ENCODE peak calls at places on chromosomes 6 and 20, in six cellular contexts. One of them, this sample, is unnamed. For H3K9me3, the result is how much of the 10 kb centered on the place peaks cover.

GRCh38 chr6:125953502-125953875 is 3.1 kb upstream of the HINT3 start:
- DNase-seq in mucosa of descending colon: peak
- DNase-seq in RWPE2: peak
- DNase-seq in cardiac muscle cell: no peak
- DNase-seq in A673: no peak
- DNase-seq in mesenchymal stem cell: no peak
- DNase-seq in this sample: no peak

GRCh38 chr6:30544666-30545272 is 11.5 kb downstream of the GNL1 start:
- DNase-seq in A673: peak
- DNase-seq in mucosa of descending colon: no peak
- DNase-seq in RWPE2: no peak
- DNase-seq in mesenchymal stem cell: peak
- DNase-seq in cardiac muscle cell: peak
- DNase-seq in this sample: no peak

GRCh38 chr6:145887969-145888368 is 73.4 kb upstream of the FBXO30 start:
- DNase-seq in mucosa of descending colon: peak
- DNase-seq in RWPE2: no peak
- DNase-seq in cardiac muscle cell: peak
- DNase-seq in mesenchymal stem cell: peak
- DNase-seq in A673: peak
- DNase-seq in this sample: no peak

GRCh38 chr20:62741701-62742491 is 33.3 kb downstream of the NTSR1 start:
- DNase-seq in RWPE2: peak
- DNase-seq in A673: no peak
- DNase-seq in cardiac muscle cell: no peak
- DNase-seq in mucosa of descending colon: no peak
- DNase-seq in mesenchymal stem cell: no peak
- DNase-seq in this sample: no peak

GRCh38 chr20:49482621-49483017 is at the start of gene KCNB1:
- DNase-seq in mesenchymal stem cell: peak
- DNase-seq in RWPE2: no peak
- DNase-seq in mucosa of descending colon: peak
- DNase-seq in cardiac muscle cell: peak
- DNase-seq in A673: peak
- DNase-seq in this sample: peak

GRCh38 chr6:140138311-140138994 is 764.0 kb upstream of the CITED2 start:
- DNase-seq in A673: no peak
- DNase-seq in RWPE2: no peak
- DNase-seq in mesenchymal stem cell: no peak
- DNase-seq in mucosa of descending colon: no peak
- DNase-seq in cardiac muscle cell: no peak
- DNase-seq in this sample: no peak

GRCh38 chr20:2859330-2860121 is 13.8 kb upstream of the PTPRA start:
- DNase-seq in RWPE2: no peak
- DNase-seq in mucosa of descending colon: no peak
- DNase-seq in cardiac muscle cell: peak
- DNase-seq in A673: no peak
- DNase-seq in mesenchymal stem cell: no peak
- DNase-seq in this sample: no peak

GRCh38 chr20:17531537-17532025 is 402 bp upstream of the BFSP1 start:
- DNase-seq in RWPE2: no peak
- DNase-seq in mucosa of descending colon: no peak
- DNase-seq in mesenchymal stem cell: no peak
- DNase-seq in A673: no peak
- DNase-seq in cardiac muscle cell: no peak
- DNase-seq in this sample: no peak

GRCh38 chr6:12844284-12845223 is 128.0 kb downstream of the PHACTR1 start:
- DNase-seq in A673: peak
- DNase-seq in cardiac muscle cell: peak
- DNase-seq in mesenchymal stem cell: peak
- DNase-seq in RWPE2: no peak
- DNase-seq in mucosa of descending colon: no peak
- DNase-seq in this sample: no peak

GRCh38 chr20:34997171-34997570 is 41.5 kb downstream of the MYH7B start:
- DNase-seq in mucosa of descending colon: peak
- DNase-seq in cardiac muscle cell: peak
- DNase-seq in A673: no peak
- DNase-seq in RWPE2: no peak
- DNase-seq in mesenchymal stem cell: no peak
- DNase-seq in this sample: no peak

GRCh38 chr20:52828199-52828598 is 144.0 kb upstream of the TSHZ2 start:
- DNase-seq in RWPE2: no peak
- DNase-seq in mesenchymal stem cell: no peak
- DNase-seq in A673: no peak
- DNase-seq in mucosa of descending colon: no peak
- DNase-seq in cardiac muscle cell: no peak
- DNase-seq in this sample: no peak

GRCh38 chr6:22204153-22204552 is 92.7 kb downstream of the PRL start:
- DNase-seq in RWPE2: no peak
- DNase-seq in cardiac muscle cell: no peak
- DNase-seq in A673: no peak
- DNase-seq in mucosa of descending colon: no peak
- DNase-seq in mesenchymal stem cell: no peak
- DNase-seq in this sample: no peak
- H3K9me3 ChIP-seq in RWPE2: under half
- H3K9me3 ChIP-seq in cardiac muscle cell: under half
- H3K9me3 ChIP-seq in A673: under half
- H3K9me3 ChIP-seq in mucosa of descending colon: under half
- H3K9me3 ChIP-seq in mesenchymal stem cell: under half
- H3K9me3 ChIP-seq in this sample: under half

GRCh38 chr20:59630526-59630925 is 26.2 kb downstream of the PHACTR3 start:
- DNase-seq in cardiac muscle cell: no peak
- DNase-seq in A673: no peak
- DNase-seq in mesenchymal stem cell: no peak
- DNase-seq in mucosa of descending colon: no peak
- DNase-seq in RWPE2: peak
- DNase-seq in this sample: no peak
- H3K9me3 ChIP-seq in cardiac muscle cell: under half
- H3K9me3 ChIP-seq in A673: under half
- H3K9me3 ChIP-seq in mesenchymal stem cell: under half
- H3K9me3 ChIP-seq in mucosa of descending colon: under half
- H3K9me3 ChIP-seq in RWPE2: under half
- H3K9me3 ChIP-seq in this sample: under half

GRCh38 chr6:67870321-67870720 is 764.8 kb upstream of the ADGRB3 start:
- DNase-seq in A673: no peak
- DNase-seq in cardiac muscle cell: peak
- DNase-seq in mucosa of descending colon: no peak
- DNase-seq in mesenchymal stem cell: peak
- DNase-seq in RWPE2: no peak
- DNase-seq in this sample: no peak

GRCh38 chr6:67877288-67877687 is 757.8 kb upstream of the ADGRB3 start:
- DNase-seq in mesenchymal stem cell: no peak
- DNase-seq in RWPE2: no peak
- DNase-seq in A673: no peak
- DNase-seq in mucosa of descending colon: no peak
- DNase-seq in cardiac muscle cell: no peak
- DNase-seq in this sample: no peak

GRCh38 chr6:67880939-67881705 is 754.0 kb upstream of the ADGRB3 start:
- DNase-seq in cardiac muscle cell: peak
- DNase-seq in A673: no peak
- DNase-seq in RWPE2: no peak
- DNase-seq in mesenchymal stem cell: peak
- DNase-seq in mucosa of descending colon: no peak
- DNase-seq in this sample: no peak

GRCh38 chr6:67881706-67882065 is 753.4 kb upstream of the ADGRB3 start:
- DNase-seq in RWPE2: no peak
- DNase-seq in A673: no peak
- DNase-seq in mucosa of descending colon: no peak
- DNase-seq in mesenchymal stem cell: peak
- DNase-seq in cardiac muscle cell: no peak
- DNase-seq in this sample: no peak

DNA sequence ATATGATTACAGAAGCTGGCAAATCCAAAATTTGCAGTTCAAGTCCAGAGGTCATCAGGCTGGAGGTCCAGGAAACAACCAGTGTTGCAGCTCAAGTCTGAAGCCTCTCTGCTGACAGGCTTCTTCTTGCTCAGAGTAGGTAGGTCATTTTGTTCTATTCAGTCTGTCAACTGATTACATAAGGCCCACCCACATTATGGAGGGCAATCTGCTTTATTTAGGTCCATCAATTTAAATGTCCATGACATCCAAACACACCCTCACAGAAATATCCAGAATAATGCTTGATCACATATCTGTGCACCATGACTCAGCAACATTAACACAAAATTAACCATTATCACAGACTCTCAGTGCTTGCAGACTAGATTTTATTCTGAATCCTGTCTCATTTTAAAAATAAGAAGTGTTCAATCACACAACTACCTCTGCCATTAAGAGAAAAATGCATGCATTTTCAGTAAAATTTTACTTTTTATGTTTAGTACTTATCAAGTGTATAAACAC is 759.2 kb upstream of the ADGRB3 start:
- DNase-seq in A673: no peak
- DNase-seq in mesenchymal stem cell: peak
- DNase-seq in RWPE2: no peak
- DNase-seq in mucosa of descending colon: no peak
- DNase-seq in cardiac muscle cell: no peak
- DNase-seq in this sample: no peak
- H3K9me3 ChIP-seq in A673: under half
- H3K9me3 ChIP-seq in mesenchymal stem cell: under half
- H3K9me3 ChIP-seq in RWPE2: under half
- H3K9me3 ChIP-seq in mucosa of descending colon: under half
- H3K9me3 ChIP-seq in cardiac muscle cell: under half
- H3K9me3 ChIP-seq in this sample: under half

DNA sequence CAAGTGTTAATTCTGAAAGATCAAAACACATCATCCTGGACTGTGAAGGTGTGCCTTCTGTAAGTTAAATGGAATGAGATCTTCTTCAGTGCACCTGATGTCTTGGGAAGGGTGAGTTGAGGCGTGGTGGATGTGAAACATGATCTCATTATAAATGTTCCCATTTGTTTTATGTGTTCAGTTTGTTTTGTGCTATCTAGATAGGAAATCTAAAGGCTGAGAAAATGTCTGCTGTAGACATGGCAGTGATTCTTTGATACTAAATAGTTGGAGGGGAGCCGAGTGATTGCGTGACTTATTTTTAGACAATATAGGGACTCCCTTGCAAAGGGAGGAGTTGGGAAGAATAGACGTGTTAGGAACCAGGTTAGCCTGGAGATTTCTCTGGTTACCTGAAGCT is 290.4 kb downstream of the SOX4 start:
- DNase-seq in cardiac muscle cell: no peak
- DNase-seq in mucosa of descending colon: no peak
- DNase-seq in RWPE2: no peak
- DNase-seq in mesenchymal stem cell: no peak
- DNase-seq in A673: no peak
- DNase-seq in this sample: no peak
- H3K9me3 ChIP-seq in cardiac muscle cell: under half
- H3K9me3 ChIP-seq in mucosa of descending colon: under half
- H3K9me3 ChIP-seq in RWPE2: under half
- H3K9me3 ChIP-seq in mesenchymal stem cell: under half
- H3K9me3 ChIP-seq in A673: under half
- H3K9me3 ChIP-seq in this sample: under half

GRCh38 chr20:9053108-9053507 is 15.8 kb upstream of the PLCB4 start:
- DNase-seq in A673: peak
- DNase-seq in mucosa of descending colon: no peak
- DNase-seq in mesenchymal stem cell: no peak
- DNase-seq in cardiac muscle cell: no peak
- DNase-seq in RWPE2: no peak
- DNase-seq in this sample: no peak

GRCh38 chr20:9059931-9060330 is 9.0 kb upstream of the PLCB4 start:
- DNase-seq in mesenchymal stem cell: peak
- DNase-seq in A673: no peak
- DNase-seq in mucosa of descending colon: no peak
- DNase-seq in cardiac muscle cell: no peak
- DNase-seq in RWPE2: no peak
- DNase-seq in this sample: no peak

GRCh38 chr20:9051508-9051907 is 17.4 kb upstream of the PLCB4 start:
- DNase-seq in cardiac muscle cell: peak
- DNase-seq in A673: peak
- DNase-seq in mucosa of descending colon: no peak
- DNase-seq in RWPE2: peak
- DNase-seq in mesenchymal stem cell: peak
- DNase-seq in this sample: no peak

GRCh38 chr20:9052136-9052535 is 16.8 kb upstream of the PLCB4 start:
- DNase-seq in RWPE2: no peak
- DNase-seq in cardiac muscle cell: no peak
- DNase-seq in A673: no peak
- DNase-seq in mucosa of descending colon: no peak
- DNase-seq in mesenchymal stem cell: no peak
- DNase-seq in this sample: no peak

DNA sequence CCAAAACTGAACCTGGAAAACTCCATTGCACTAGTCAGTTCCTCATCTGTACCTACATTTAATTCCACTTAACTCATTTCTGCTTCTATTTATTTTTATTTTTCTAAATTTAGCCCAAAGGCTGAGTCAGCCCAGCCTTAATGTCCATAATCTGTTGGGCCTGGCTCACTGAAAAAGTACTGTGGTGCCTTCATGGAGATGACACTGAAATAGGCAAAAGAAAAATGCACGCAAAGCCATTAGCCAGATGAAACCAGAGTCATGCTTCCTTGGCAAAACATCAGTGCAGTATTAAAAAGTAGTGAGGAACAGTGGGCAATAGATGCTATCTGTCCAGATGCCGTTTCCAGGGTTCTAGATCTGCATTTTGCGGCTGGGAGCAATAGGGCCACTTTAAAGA is 14.7 kb upstream of the PLCB4 start:
- DNase-seq in RWPE2: no peak
- DNase-seq in cardiac muscle cell: no peak
- DNase-seq in mesenchymal stem cell: peak
- DNase-seq in A673: no peak
- DNase-seq in mucosa of descending colon: no peak
- DNase-seq in this sample: no peak
- H3K9me3 ChIP-seq in RWPE2: under half
- H3K9me3 ChIP-seq in cardiac muscle cell: under half
- H3K9me3 ChIP-seq in mesenchymal stem cell: under half
- H3K9me3 ChIP-seq in A673: under half
- H3K9me3 ChIP-seq in mucosa of descending colon: under half
- H3K9me3 ChIP-seq in this sample: under half

DNA sequence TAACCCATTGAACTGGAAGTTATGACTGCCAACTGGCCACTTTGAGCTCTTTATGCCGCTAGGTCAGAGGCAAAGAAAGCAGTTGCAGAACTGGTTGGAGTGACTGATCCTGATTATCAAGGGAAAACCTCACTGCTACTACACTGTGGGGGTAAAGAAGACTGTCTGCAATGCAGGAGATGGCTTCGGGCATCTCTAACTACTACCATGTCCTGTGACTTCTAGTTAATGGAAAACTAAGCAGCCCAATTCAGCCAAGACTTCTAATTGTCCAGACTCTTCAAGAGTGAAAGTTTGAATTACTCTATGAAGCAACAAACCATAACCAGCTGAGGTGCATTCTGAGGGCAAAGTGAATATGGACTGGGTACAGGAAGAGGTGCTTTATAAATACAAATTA is 773.6 kb upstream of the SLC35B3 start:
- DNase-seq in cardiac muscle cell: no peak
- DNase-seq in mucosa of descending colon: no peak
- DNase-seq in A673: no peak
- DNase-seq in RWPE2: no peak
- DNase-seq in mesenchymal stem cell: no peak
- DNase-seq in this sample: no peak
- H3K9me3 ChIP-seq in cardiac muscle cell: under half
- H3K9me3 ChIP-seq in mucosa of descending colon: under half
- H3K9me3 ChIP-seq in A673: under half
- H3K9me3 ChIP-seq in RWPE2: under half
- H3K9me3 ChIP-seq in mesenchymal stem cell: under half
- H3K9me3 ChIP-seq in this sample: under half

GRCh38 chr6:103335412-103335811 is 1524.3 kb downstream of the HACE1 start:
- DNase-seq in A673: peak
- DNase-seq in cardiac muscle cell: no peak
- DNase-seq in mesenchymal stem cell: no peak
- DNase-seq in mucosa of descending colon: no peak
- DNase-seq in RWPE2: no peak
- DNase-seq in this sample: no peak
- H3K9me3 ChIP-seq in A673: under half
- H3K9me3 ChIP-seq in cardiac muscle cell: under half
- H3K9me3 ChIP-seq in mesenchymal stem cell: under half
- H3K9me3 ChIP-seq in mucosa of descending colon: under half
- H3K9me3 ChIP-seq in RWPE2: under half
- H3K9me3 ChIP-seq in this sample: under half